ENCODE peak calls at places on chromosomes 6 and 20, in four cellular contexts. One of them, this sample, is unnamed.

GRCh38 chr6:137751768-137752560 is 115.1 kb upstream of the TNFAIP3 start:
- DNase-seq in NCI-H1417: no peak
- DNase-seq in fibroblast of pulmonary artery: no peak
- DNase-seq in stimulated activated effector memory CD8-positive, alpha-beta T cell treated with anti-CD3 and anti-CD28 coated beads, Interleukin-12 subunit alpha, Interleukin-12 subunit beta, amount 100 ng/mL, for 72 hours: no peak
- DNase-seq in this sample: no peak

GRCh38 chr6:161186173-161186769 is 87.6 kb downstream of the AGPAT4 start:
- DNase-seq in NCI-H1417: no peak
- DNase-seq in stimulated activated effector memory CD8-positive, alpha-beta T cell treated with anti-CD3 and anti-CD28 coated beads, Interleukin-12 subunit alpha, Interleukin-12 subunit beta, amount 100 ng/mL, for 72 hours: no peak
- DNase-seq in fibroblast of pulmonary artery: peak
- DNase-seq in this sample: no peak

GRCh38 chr6:101762851-101763250 is 369.3 kb downstream of the GRIK2 start:
- DNase-seq in fibroblast of pulmonary artery: peak
- DNase-seq in stimulated activated effector memory CD8-positive, alpha-beta T cell treated with anti-CD3 and anti-CD28 coated beads, Interleukin-12 subunit alpha, Interleukin-12 subunit beta, amount 100 ng/mL, for 72 hours: no peak
- DNase-seq in NCI-H1417: no peak
- DNase-seq in this sample: no peak

GRCh38 chr6:145044606-145045275 is 690.6 kb downstream of the EPM2A start:
- DNase-seq in fibroblast of pulmonary artery: peak
- DNase-seq in stimulated activated effector memory CD8-positive, alpha-beta T cell treated with anti-CD3 and anti-CD28 coated beads, Interleukin-12 subunit alpha, Interleukin-12 subunit beta, amount 100 ng/mL, for 72 hours: no peak
- DNase-seq in NCI-H1417: no peak
- DNase-seq in this sample: no peak

GRCh38 chr6:80454661-80455365 is 348.3 kb downstream of the BCKDHB start:
- DNase-seq in NCI-H1417: no peak
- DNase-seq in fibroblast of pulmonary artery: peak
- DNase-seq in stimulated activated effector memory CD8-positive, alpha-beta T cell treated with anti-CD3 and anti-CD28 coated beads, Interleukin-12 subunit alpha, Interleukin-12 subunit beta, amount 100 ng/mL, for 72 hours: no peak
- DNase-seq in this sample: no peak

GRCh38 chr6:33118525-33119123 is 42.8 kb downstream of the HLA-DPB1 start:
- DNase-seq in NCI-H1417: peak
- DNase-seq in fibroblast of pulmonary artery: peak
- DNase-seq in stimulated activated effector memory CD8-positive, alpha-beta T cell treated with anti-CD3 and anti-CD28 coated beads, Interleukin-12 subunit alpha, Interleukin-12 subunit beta, amount 100 ng/mL, for 72 hours: peak
- DNase-seq in this sample: no peak

GRCh38 chr20:23358923-23359572 is 2.9 kb upstream of the GZF1 start:
- DNase-seq in fibroblast of pulmonary artery: no peak
- DNase-seq in stimulated activated effector memory CD8-positive, alpha-beta T cell treated with anti-CD3 and anti-CD28 coated beads, Interleukin-12 subunit alpha, Interleukin-12 subunit beta, amount 100 ng/mL, for 72 hours: no peak
- DNase-seq in NCI-H1417: no peak
- DNase-seq in this sample: no peak

GRCh38 chr6:157861184-157861583 is 38.1 kb downstream of the SNX9 start:
- DNase-seq in stimulated activated effector memory CD8-positive, alpha-beta T cell treated with anti-CD3 and anti-CD28 coated beads, Interleukin-12 subunit alpha, Interleukin-12 subunit beta, amount 100 ng/mL, for 72 hours: no peak
- DNase-seq in fibroblast of pulmonary artery: no peak
- DNase-seq in NCI-H1417: no peak
- DNase-seq in this sample: no peak

GRCh38 chr20:21781446-21782075 is 76.1 kb downstream of the PAX1 start:
- DNase-seq in stimulated activated effector memory CD8-positive, alpha-beta T cell treated with anti-CD3 and anti-CD28 coated beads, Interleukin-12 subunit alpha, Interleukin-12 subunit beta, amount 100 ng/mL, for 72 hours: no peak
- DNase-seq in fibroblast of pulmonary artery: no peak
- DNase-seq in NCI-H1417: no peak
- DNase-seq in this sample: no peak

This sample was measured in lung.